ENCODE peak calls at places on chromosomes 7 and 10, in nine cellular contexts. G is GM23248; X is CD8-positive, alpha-beta memory T cell; Y is GM23338; Q is fibroblast of lung; J is MM.1S; I is Peyer's patch; E is Caco-2; L is cardiac muscle cell. Z is an unnamed sample.
A peak's percentile ranks its signal among the peaks of the same experiment; 100 is the strongest.

GRCh38 chr10:91032614-91033248 is 111.8 kb upstream of the ANKRD1 start:
- DNase-seq in G (peak; percentile 14), X (no peak), Y (no peak), Q (no peak), J (no peak), I (no peak), E (no peak), L (peak; percentile 75), Z (no peak)

GRCh38 chr10:4383683-4384082 is 442.3 kb upstream of the AKR1E2 start:
- DNase-seq in G (peak; percentile 33), X (no peak), Y (no peak), Q (peak; percentile 21), J (no peak), I (no peak), E (no peak), L (peak; percentile 7), Z (no peak)

GRCh38 chr7:49294611-49295010 is 370.3 kb downstream of the CDC14C start:
- DNase-seq in G (peak; percentile 2), X (no peak), Y (no peak), Q (peak; percentile 69), J (no peak), I (no peak), E (no peak), L (no peak), Z (no peak)

GRCh38 chr10:59631882-59632281 is 77.8 kb downstream of the SLC16A9 start:
- DNase-seq in G (peak; percentile 7), X (no peak), Y (no peak), Q (peak; percentile 19), J (no peak), I (no peak), E (no peak), L (no peak), Z (no peak)

GRCh38 chr10:14371616-14372015 is 40.9 kb upstream of the FRMD4A start:
- DNase-seq in G (no peak), X (no peak), Y (no peak), Q (no peak), J (no peak), I (no peak), E (no peak), L (no peak), Z (no peak)

GRCh38 chr7:34247468-34247867 is 342.1 kb downstream of the BMPER start:
- DNase-seq in G (peak; percentile 66), X (no peak), Y (no peak), Q (peak; percentile 16), J (no peak), I (no peak), E (no peak), L (peak; percentile 42), Z (no peak)

GRCh38 chr10:26334932-26335573 is 103.1 kb upstream of the APBB1IP start:
- DNase-seq in G (peak; percentile 83), X (peak; percentile 56), Y (peak; percentile 85), Q (peak; percentile 34), J (peak; percentile 71), I (peak; percentile 36), E (peak; percentile 78), L (peak; percentile 69), Z (no peak)

GRCh38 chr10:69734797-69735468 is 66.8 kb upstream of the COL13A1 start:
- DNase-seq in G (no peak), X (no peak), Y (no peak), Q (peak; percentile 67), J (peak; percentile 54), I (no peak), E (no peak), L (no peak), Z (no peak)

GRCh38 chr7:26525413-26526287 is 234.0 kb downstream of the SNX10 start:
- DNase-seq in G (no peak), X (no peak), Y (no peak), Q (no peak), J (no peak), I (no peak), E (no peak), L (no peak), Z (no peak)

GRCh38 chr7:143485500-143485899 is 7.8 kb downstream of the TAS2R41 start:
- DNase-seq in G (peak; percentile 70), X (no peak), Y (no peak), Q (peak; percentile 70), J (no peak), I (no peak), E (no peak), L (peak; percentile 35), Z (no peak)

GRCh38 chr7:80387634-80388033 is 124.2 kb downstream of the GNAT3 start:
- DNase-seq in G (no peak), X (no peak), Y (peak; percentile 17), Q (no peak), J (no peak), I (no peak), E (no peak), L (no peak), Z (no peak)

DNA sequence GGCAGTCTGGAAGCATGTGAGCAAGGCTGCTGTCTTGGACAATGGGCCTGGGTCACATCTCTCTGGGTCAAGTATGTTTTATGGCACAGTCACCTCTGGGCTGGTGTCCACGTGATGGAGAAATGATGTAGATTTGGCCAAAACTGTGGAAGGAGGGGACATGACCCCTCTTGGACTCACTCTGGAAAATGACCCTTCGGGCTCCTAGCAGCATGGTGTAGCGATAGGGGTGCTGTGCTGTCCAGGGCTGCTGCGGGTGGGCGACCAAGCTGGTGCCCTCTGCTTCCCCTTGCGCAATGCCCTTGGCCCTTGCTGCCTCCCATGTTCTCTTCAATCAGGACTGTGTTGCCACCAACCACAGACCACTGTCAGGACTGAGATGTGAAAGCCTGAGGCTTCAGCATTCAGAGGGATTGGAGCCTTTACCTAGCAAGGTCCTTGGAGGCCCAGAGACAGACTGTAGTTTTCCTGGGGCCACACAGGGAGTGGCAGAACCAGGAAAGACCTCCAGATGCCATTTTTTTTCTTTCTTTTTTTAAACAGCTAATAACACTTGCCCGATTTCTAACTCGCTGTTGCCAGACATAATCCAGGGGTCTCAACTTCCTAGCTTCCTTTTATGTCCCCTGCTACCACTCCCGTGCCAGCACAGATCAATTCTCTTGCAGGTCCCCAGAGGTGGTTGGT is 6.1 kb downstream of the CYP26A1 start:
- DNase-seq in G (no peak), X (no peak), Y (no peak), Q (no peak), J (no peak), I (no peak), E (no peak), L (no peak), Z (no peak)
- H3K4me1 ChIP-seq in G (peaks cover 3% of the 10 kb centered on the region), X (no peaks in the 10 kb centered on the region), Y (peaks cover 28% of the 10 kb centered on the region), Q (no peaks in the 10 kb centered on the region), J (peaks cover 28% of the 10 kb centered on the region), I (no peaks in the 10 kb centered on the region), E (peaks cover 26% of the 10 kb centered on the region), L (peaks cover 9% of the 10 kb centered on the region), Z (peaks cover 5% of the 10 kb centered on the region)

GRCh38 chr10:97765201-97765600 is 6.6 kb downstream of the SFRP5 start:
- DNase-seq in G (no peak), X (no peak), Y (no peak), Q (no peak), J (no peak), I (peak; percentile 25), E (no peak), L (no peak), Z (no peak)
- H3K4me1 ChIP-seq in G (no peaks in the 10 kb centered on the region), X (no peaks in the 10 kb centered on the region), Y (peaks cover 8% of the 10 kb centered on the region), Q (no peaks in the 10 kb centered on the region), J (no peaks in the 10 kb centered on the region), I (no peaks in the 10 kb centered on the region), E (peaks cover 13% of the 10 kb centered on the region), L (peaks cover 10% of the 10 kb centered on the region), Z (no peaks in the 10 kb centered on the region)

GRCh38 chr7:148540041-148540738 is 50.4 kb upstream of the C7orf33 start:
- DNase-seq in G (peak; percentile 85), X (no peak), Y (no peak), Q (peak; percentile 79), J (no peak), I (no peak), E (no peak), L (peak; percentile 66), Z (peak; percentile 59)

GRCh38 chr7:148546857-148547256 is 43.7 kb upstream of the C7orf33 start:
- DNase-seq in G (no peak), X (no peak), Y (no peak), Q (no peak), J (no peak), I (no peak), E (no peak), L (no peak), Z (no peak)

GRCh38 chr7:148541891-148542504 is 48.6 kb upstream of the C7orf33 start:
- DNase-seq in G (no peak), X (no peak), Y (no peak), Q (no peak), J (no peak), I (no peak), E (no peak), L (no peak), Z (no peak)

GRCh38 chr7:148545172-148545571 is 45.4 kb upstream of the C7orf33 start:
- DNase-seq in G (no peak), X (no peak), Y (no peak), Q (no peak), J (no peak), I (no peak), E (no peak), L (no peak), Z (no peak)

DNA sequence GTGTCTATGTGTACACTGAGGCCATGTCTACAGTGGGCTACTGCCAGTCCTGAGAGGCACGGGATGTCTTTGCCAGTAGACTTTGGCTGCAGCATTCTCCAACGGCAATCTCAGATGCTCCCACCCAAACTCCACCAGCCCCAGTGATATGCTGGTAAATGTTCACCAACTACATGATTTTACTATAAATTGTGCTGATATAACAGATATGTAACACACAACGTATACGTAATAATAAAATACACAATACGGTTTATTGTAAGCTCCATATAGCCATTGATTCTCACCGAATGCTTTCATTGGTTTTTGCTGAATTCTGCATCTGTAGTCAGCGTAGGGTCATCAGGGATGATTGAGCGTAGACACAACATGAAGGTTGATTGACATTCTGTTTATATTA is 47.3 kb upstream of the C7orf33 start:
- DNase-seq in G (no peak), X (no peak), Y (no peak), Q (no peak), J (no peak), I (no peak), E (no peak), L (no peak), Z (no peak)
- H3K4me1 ChIP-seq in G (no peaks in the 10 kb centered on the region), X (no peaks in the 10 kb centered on the region), Y (no peaks in the 10 kb centered on the region), Q (peaks cover 4% of the 10 kb centered on the region), J (no peaks in the 10 kb centered on the region), I (no peaks in the 10 kb centered on the region), E (no peaks in the 10 kb centered on the region), L (no peaks in the 10 kb centered on the region), Z (peaks cover 12% of the 10 kb centered on the region)

GRCh38 chr10:23370106-23370505 is 25.5 kb upstream of the C10orf67 start:
- DNase-seq in G (peak; percentile 28), X (no peak), Y (no peak), Q (peak; percentile 19), J (no peak), I (no peak), E (no peak), L (peak; percentile 59), Z (no peak)

GRCh38 chr10:23368816-23369640 is 24.4 kb upstream of the C10orf67 start:
- DNase-seq in G (no peak), X (no peak), Y (no peak), Q (peak; percentile 24), J (peak; percentile 46), I (no peak), E (no peak), L (peak; percentile 21), Z (no peak)

GRCh38 chr10:23364378-23364777 is 19.8 kb upstream of the C10orf67 start:
- DNase-seq in G (no peak), X (no peak), Y (no peak), Q (no peak), J (no peak), I (no peak), E (no peak), L (no peak), Z (no peak)

GRCh38 chr10:23371073-23371472 is 26.5 kb upstream of the C10orf67 start:
- DNase-seq in G (no peak), X (no peak), Y (no peak), Q (no peak), J (no peak), I (no peak), E (no peak), L (no peak), Z (no peak)

GRCh38 chr10:23367896-23368685 is 23.5 kb upstream of the C10orf67 start:
- DNase-seq in G (no peak), X (no peak), Y (no peak), Q (no peak), J (no peak), I (no peak), E (no peak), L (peak; percentile 20), Z (no peak)
- H3K4me1 ChIP-seq in G (no peaks in the 10 kb centered on the region), X (peaks cover 45% of the 10 kb centered on the region), Y (no peaks in the 10 kb centered on the region), Q (no peaks in the 10 kb centered on the region), J (peaks cover 8% of the 10 kb centered on the region), I (peaks cover 9% of the 10 kb centered on the region), E (no peaks in the 10 kb centered on the region), L (no peaks in the 10 kb centered on the region), Z (no peaks in the 10 kb centered on the region)

Z was measured in thoracic aorta.